ENCODE peak calls at places on chromosomes 13 and 19, in ten cellular contexts. Z, K, M, T, D, Q, I, R, U and W are unnamed samples.

GRCh38 chr19:3642987-3643386 is 16.4 kb upstream of the CACTIN start:
- DNase-seq in R (no peak), D (peak), I (no peak), M (peak), U (no peak), T (no peak), Q (no peak), K (peak), Z (no peak), W (peak)

GRCh38 chr13:30714629-30715028 is 20.7 kb upstream of the ALOX5AP start:
- DNase-seq in T (no peak), D (no peak), K (no peak), M (no peak), Z (no peak), R (no peak), I (no peak), U (no peak), Q (no peak), W (no peak)

GRCh38 chr19:45924891-45925447 is 10.4 kb upstream of the NANOS2 start:
- DNase-seq in K (no peak), M (no peak), U (no peak), R (no peak), I (no peak), T (no peak), Q (no peak), Z (no peak), D (no peak), W (no peak)

GRCh38 chr19:40466219-40467006 is at the start of gene SPTBN4:
- DNase-seq in M (peak), K (no peak), R (no peak), I (peak), U (no peak), Z (peak), T (no peak), D (peak), Q (no peak), W (no peak)

GRCh38 chr13:50697746-50698526 is 145.6 kb downstream of the DLEU7 start:
- DNase-seq in Z (no peak), M (no peak), R (no peak), T (no peak), K (no peak), Q (no peak), I (no peak), U (no peak), D (peak), W (peak)

GRCh38 chr13:59533561-59534337 is 630.0 kb downstream of the DIAPH3 start:
- DNase-seq in M (no peak), R (no peak), T (no peak), D (peak), Q (no peak), Z (no peak), I (no peak), U (no peak), K (no peak), W (peak)

GRCh38 chr13:110676511-110677204 is 29.3 kb downstream of the CARS2 start:
- DNase-seq in K (no peak), I (peak), Q (no peak), Z (peak), M (no peak), D (no peak), T (no peak), U (no peak), R (no peak), W (no peak)

GRCh38 chr19:41324921-41325639 is 15.1 kb downstream of the CCDC97 start:
- DNase-seq in I (no peak), D (peak), R (no peak), Q (no peak), U (peak), K (peak), T (peak), M (no peak), Z (peak), W (peak)

GRCh38 chr13:30639671-30640070 is 22.0 kb downstream of the USPL1 start:
- DNase-seq in T (no peak), U (no peak), I (no peak), M (no peak), Q (no peak), Z (no peak), R (no peak), K (no peak), D (no peak), W (no peak)

GRCh38 chr19:4791183-4792018 is at the start of gene FEM1A:
- DNase-seq in U (peak), R (peak), K (peak), D (peak), T (peak), Q (peak), Z (peak), I (peak), M (peak), W (peak)

GRCh38 chr19:54473071-54473941 is at the start of gene CDC42EP5:
- DNase-seq in D (peak), R (no peak), Q (no peak), T (peak), Z (peak), U (peak), M (no peak), I (no peak), K (peak), W (peak)

GRCh38 chr13:111908391-111908790 is 158.6 kb upstream of the SOX1 start:
- DNase-seq in I (no peak), D (no peak), T (no peak), U (peak), Q (no peak), M (no peak), K (no peak), Z (no peak), R (no peak), W (no peak)

GRCh38 chr19:54439174-54439851 is 9.7 kb upstream of the LENG8 start:
- DNase-seq in D (peak), T (no peak), Q (no peak), R (no peak), I (no peak), K (peak), M (peak), Z (no peak), U (no peak), W (peak)

GRCh38 chr13:85194482-85194881 is 604.7 kb downstream of the SLITRK6 start:
- DNase-seq in Q (no peak), Z (no peak), K (no peak), R (no peak), D (no peak), M (no peak), U (no peak), I (no peak), T (no peak), W (no peak)

GRCh38 chr13:41199061-41199460 is 4.7 kb upstream of the KBTBD7 start:
- DNase-seq in R (no peak), D (no peak), M (peak), U (no peak), Q (no peak), K (no peak), I (no peak), T (no peak), Z (no peak), W (no peak)